ENCODE peak calls at places on chromosomes 3 and 15, in ten cellular contexts. S is lower lobe of right lung, Y is right lobe of liver, Q is adrenal gland, D is GM20000, A is left ventricle myocardium inferior, G is glutamatergic neuron, O is endothelial cell, V is WERI-Rb-1, N is OCI-LY7. R is an unnamed sample.

GRCh38 chr3:31770822-31771326 is 210.2 kb downstream of the OSBPL10 start:
- DNase-seq in Y (no peak), Q (no peak), V (no peak), S (no peak), G (no peak), D (no peak), A (no peak), N (no peak), O (no peak), R (no peak)

GRCh38 chr3:192449036-192449435 is 278.3 kb downstream of the FGF12 start:
- DNase-seq in N (no peak), S (no peak), O (no peak), D (no peak), Y (no peak), Q (no peak), G (no peak), A (no peak), V (no peak), R (no peak)

GRCh38 chr3:183845608-183846288 is 20.4 kb upstream of the MAP6D1 start:
- DNase-seq in N (no peak), G (no peak), V (no peak), A (no peak), Q (no peak), O (no peak), Y (no peak), S (no peak), D (no peak), R (no peak)

GRCh38 chr3:60594025-60594424 is 657.2 kb downstream of the FHIT start:
- DNase-seq in A (peak), Y (peak), D (no peak), Q (peak), O (no peak), S (peak), N (no peak), V (no peak), G (no peak), R (no peak)

GRCh38 chr15:71802770-71803169 is 7.6 kb upstream of the NR2E3 start:
- DNase-seq in N (no peak), A (no peak), D (peak), Q (peak), S (no peak), G (no peak), O (peak), V (no peak), Y (no peak), R (no peak)

GRCh38 chr15:46576611-46577010 is 941.8 kb downstream of the SQOR start:
- DNase-seq in G (no peak), Y (no peak), N (no peak), Q (no peak), A (no peak), S (no peak), D (no peak), V (no peak), O (no peak), R (no peak)

GRCh38 chr3:132210476-132211346 is 106.5 kb upstream of the ACP3 start:
- DNase-seq in Q (peak), G (peak), D (peak), S (no peak), A (no peak), V (peak), O (peak), Y (no peak), N (peak), R (peak)

GRCh38 chr3:138941259-138941885 is 5.6 kb downstream of the FOXL2 start:
- DNase-seq in V (peak), Q (no peak), Y (peak), N (peak), D (no peak), G (peak), A (no peak), O (peak), S (no peak), R (peak)

GRCh38 chr3:123651449-123652345 is 66.8 kb upstream of the HACD2 start:
- DNase-seq in A (no peak), D (no peak), G (no peak), O (no peak), V (no peak), Q (no peak), S (no peak), Y (no peak), N (no peak), R (no peak)

GRCh38 chr15:67433495-67434099 is 87.3 kb upstream of the C15orf61 start:
- DNase-seq in Q (peak), V (peak), N (peak), S (no peak), Y (peak), G (peak), A (peak), D (peak), O (peak), R (peak)

GRCh38 chr3:128076783-128077624 is 24.8 kb downstream of the SEC61A1 start:
- DNase-seq in N (no peak), D (peak), G (peak), V (no peak), O (peak), A (peak), S (peak), Y (peak), Q (no peak), R (peak)

GRCh38 chr3:131658115-131658514 is 155.3 kb upstream of the MRPL3 start:
- DNase-seq in A (no peak), Q (peak), Y (no peak), G (no peak), S (no peak), V (no peak), N (no peak), O (no peak), D (no peak), R (no peak)

GRCh38 chr15:73924258-73924921 is 1.9 kb upstream of the LOXL1 start:
- DNase-seq in Q (peak), O (no peak), N (no peak), A (peak), G (peak), D (no peak), S (peak), V (peak), Y (no peak), R (peak)

GRCh38 chr3:31406901-31407300 is 125.8 kb upstream of the STT3B start:
- DNase-seq in Q (no peak), G (no peak), N (no peak), D (no peak), V (no peak), S (no peak), A (no peak), O (no peak), Y (no peak), R (no peak)

GRCh38 chr3:51938780-51939425 is 2.8 kb downstream of the RRP9 start:
- DNase-seq in A (no peak), N (no peak), V (no peak), S (no peak), Q (peak), D (no peak), O (no peak), G (no peak), Y (no peak), R (no peak)

GRCh38 chr3:53081318-53081717 is 35.4 kb upstream of the SFMBT1 start:
- DNase-seq in S (no peak), G (no peak), A (no peak), Q (no peak), Y (no peak), N (no peak), O (no peak), D (no peak), V (no peak), R (no peak)

GRCh38 chr3:150419959-150420358 is 11.9 kb downstream of the TSC22D2 start:
- DNase-seq in D (no peak), V (no peak), S (no peak), N (no peak), Y (no peak), A (no peak), O (no peak), Q (no peak), G (no peak), R (no peak)

GRCh38 chr15:75840659-75841058 is 2.6 kb upstream of the UBE2Q2 start:
- DNase-seq in A (no peak), D (no peak), O (no peak), N (no peak), S (no peak), Y (no peak), Q (peak), V (no peak), G (no peak), R (no peak)

DNA sequence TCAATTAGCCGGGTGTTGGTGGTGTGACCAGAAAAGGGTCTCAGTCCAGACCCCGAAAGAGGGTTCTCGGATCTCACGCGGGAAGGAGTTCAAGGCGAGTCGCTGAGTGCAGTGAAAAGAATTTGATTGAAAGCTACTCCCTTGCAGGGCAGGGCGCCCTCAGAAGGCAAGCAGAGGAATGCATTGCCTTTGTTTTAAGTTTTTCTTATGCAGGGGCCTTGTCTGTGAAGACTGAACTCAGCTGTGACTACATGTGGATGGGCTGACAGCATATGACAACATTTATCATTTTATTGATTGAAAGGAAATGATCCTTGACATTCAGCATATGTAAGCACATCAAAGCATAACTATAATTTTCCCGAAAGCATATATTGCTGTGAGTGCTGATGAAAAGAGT is 11.8 kb downstream of the CPN2 start:
- DNase-seq in N (no peak), Q (no peak), Y (no peak), D (no peak), S (no peak), G (no peak), V (no peak), O (no peak), A (no peak), R (no peak)
- TF ChIP-seq CTCF in N (peak), Q (no peak), Y (no peak), D (no peak), S (no peak), G (no peak), V (peak), O (no peak), A (no peak), R (no peak)

GRCh38 chr3:5054098-5054497 is 68.0 kb upstream of the ARL8B start:
- DNase-seq in S (peak), Q (peak), G (no peak), O (no peak), A (no peak), D (no peak), N (no peak), V (no peak), Y (no peak), R (no peak)
- TF ChIP-seq CTCF in S (no peak), Q (no peak), G (no peak), O (no peak), A (no peak), D (no peak), N (no peak), V (no peak), Y (no peak), R (no peak)

GRCh38 chr3:194162070-194162678 is 26.2 kb downstream of the HES1 start:
- DNase-seq in S (no peak), O (no peak), G (no peak), V (no peak), Q (no peak), D (no peak), N (no peak), Y (no peak), A (no peak), R (no peak)
- TF ChIP-seq CTCF in S (no peak), O (no peak), G (no peak), V (no peak), Q (no peak), D (no peak), N (no peak), Y (no peak), A (no peak), R (no peak)

DNA sequence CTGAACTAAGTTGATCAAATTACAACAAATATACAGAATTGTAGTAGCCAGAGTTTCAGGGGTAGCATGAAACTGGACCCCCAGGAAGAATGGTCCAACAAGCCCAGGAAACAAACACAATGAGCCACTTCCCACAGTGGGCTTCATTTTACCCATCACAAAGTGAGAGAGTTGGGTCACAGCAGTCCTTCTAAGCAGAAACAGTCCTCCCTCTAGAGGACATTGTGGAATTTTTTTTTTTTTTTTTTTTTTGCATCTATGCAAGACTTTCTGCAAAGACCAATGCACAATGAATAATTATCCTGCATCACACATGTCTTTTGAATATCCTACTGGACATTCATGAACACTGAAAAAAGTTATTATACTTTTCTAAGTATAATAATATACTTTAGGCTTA is 73.8 kb upstream of the ATP13A5 start:
- DNase-seq in G (no peak), S (no peak), O (no peak), A (no peak), V (no peak), D (no peak), Y (no peak), N (no peak), Q (no peak), R (no peak)
- TF ChIP-seq CTCF in G (peak), S (no peak), O (peak), A (peak), V (peak), D (no peak), Y (no peak), N (peak), Q (peak), R (peak)

R was measured in nephron progenitor cell.